ENCODE peak calls at places on chromosomes 13 and 19, in six cellular contexts. N is GM06990, C is neuronal stem cell, Q is GM23248, S is pancreas, T is AG04450. G is an unnamed sample.

GRCh38 chr13:31477961-31478360 is 261.4 kb upstream of the RXFP2 start:
- DNase-seq in C (no peak), Q (peak), N (no peak), T (no peak), S (no peak), G (no peak)

GRCh38 chr13:37884026-37884425 is 14.5 kb upstream of the TRPC4 start:
- DNase-seq in T (no peak), C (no peak), Q (no peak), N (no peak), S (no peak), G (no peak)

GRCh38 chr13:60453490-60453889 is 56.5 kb downstream of the TDRD3 start:
- DNase-seq in N (no peak), T (no peak), Q (peak), S (no peak), C (no peak), G (no peak)

GRCh38 chr13:75482070-75482819 is at the start of gene TBC1D4:
- DNase-seq in Q (peak), C (peak), T (peak), N (peak), S (peak), G (peak)

GRCh38 chr13:48223016-48223385 is 10.0 kb upstream of the ITM2B start:
- DNase-seq in Q (no peak), T (no peak), S (no peak), N (no peak), C (no peak), G (no peak)

GRCh38 chr19:19061491-19061890 is 2.3 kb upstream of the SLC25A42 start:
- DNase-seq in Q (no peak), N (no peak), T (no peak), C (no peak), S (no peak), G (no peak)

GRCh38 chr13:91368676-91369425 is 21.4 kb downstream of the MIR17HG start:
- DNase-seq in T (no peak), N (no peak), S (no peak), Q (peak), C (no peak), G (no peak)

GRCh38 chr13:95624020-95624419 is 20.5 kb downstream of the DZIP1 start:
- DNase-seq in N (no peak), T (no peak), Q (peak), C (peak), S (no peak), G (peak)

GRCh38 chr19:57123882-57124281 is 4.1 kb downstream of the USP29 start:
- DNase-seq in C (no peak), N (no peak), Q (no peak), S (no peak), T (no peak), G (no peak)

GRCh38 chr13:85074543-85075313 is 724.5 kb downstream of the SLITRK6 start:
- DNase-seq in N (no peak), T (no peak), Q (no peak), C (no peak), S (no peak), G (no peak)

GRCh38 chr13:24683833-24684599 is 3.8 kb downstream of the ATP12A start:
- DNase-seq in C (peak), N (peak), S (peak), Q (peak), T (no peak), G (peak)

GRCh38 chr19:38251564-38252051 is 4.6 kb downstream of the PPP1R14A start:
- DNase-seq in T (no peak), Q (peak), C (no peak), S (no peak), N (no peak), G (no peak)

GRCh38 chr19:7561229-7561806 is 25.8 kb downstream of the PNPLA6 start:
- DNase-seq in S (no peak), Q (no peak), C (no peak), N (no peak), T (no peak), G (no peak)

GRCh38 chr13:51523082-51523518 is 61.2 kb upstream of the WDFY2 start:
- DNase-seq in T (no peak), Q (peak), C (no peak), N (no peak), S (no peak), G (no peak)

GRCh38 chr19:29887498-29887897 is 54.5 kb upstream of the URI1 start:
- DNase-seq in Q (peak), T (no peak), C (no peak), S (no peak), N (no peak), G (no peak)

GRCh38 chr19:17606786-17607185 is 51.3 kb downstream of the COLGALT1 start:
- DNase-seq in N (no peak), Q (no peak), S (no peak), C (no peak), T (no peak), G (no peak)

GRCh38 chr13:30618186-30618937 is 642 bp downstream of the USPL1 start:
- DNase-seq in T (no peak), Q (peak), N (peak), C (peak), S (peak), G (no peak)

GRCh38 chr19:4373601-4374441 is 26.5 kb downstream of the SH3GL1 start:
- DNase-seq in C (no peak), Q (peak), T (no peak), N (no peak), S (no peak), G (no peak)

GRCh38 chr13:99404005-99404755 is 97.0 kb upstream of the GPR183 start:
- DNase-seq in N (no peak), T (no peak), S (peak), Q (no peak), C (no peak), G (no peak)

GRCh38 chr13:111252449-111253124 is 67.9 kb upstream of the TEX29 start:
- DNase-seq in S (no peak), T (no peak), Q (peak), C (no peak), N (no peak), G (no peak)

GRCh38 chr19:7705387-7706187 is 3.7 kb upstream of the FCER2 start:
- DNase-seq in S (no peak), N (peak), Q (no peak), T (no peak), C (no peak), G (peak)

GRCh38 chr19:51687791-51688664 is 5.1 kb upstream of the SPACA6 start:
- DNase-seq in Q (peak), N (no peak), S (no peak), C (no peak), T (no peak), G (no peak)

GRCh38 chr19:13906525-13906904 is 514 bp downstream of the CC2D1A start:
- DNase-seq in S (peak), N (no peak), Q (peak), T (no peak), C (no peak), G (no peak)

GRCh38 chr13:94073006-94073744 is 406.3 kb downstream of the DCT start:
- DNase-seq in T (peak), N (no peak), Q (peak), C (no peak), S (no peak), G (no peak)

GRCh38 chr13:95564948-95565347 is 12.4 kb downstream of the CLDN10 start:
- DNase-seq in S (no peak), T (no peak), Q (peak), C (no peak), N (no peak), G (no peak)

GRCh38 chr19:33260628-33261418 is 35.2 kb upstream of the SLC7A10 start:
- DNase-seq in N (peak), C (no peak), Q (no peak), T (no peak), S (no peak), G (no peak)

DNA sequence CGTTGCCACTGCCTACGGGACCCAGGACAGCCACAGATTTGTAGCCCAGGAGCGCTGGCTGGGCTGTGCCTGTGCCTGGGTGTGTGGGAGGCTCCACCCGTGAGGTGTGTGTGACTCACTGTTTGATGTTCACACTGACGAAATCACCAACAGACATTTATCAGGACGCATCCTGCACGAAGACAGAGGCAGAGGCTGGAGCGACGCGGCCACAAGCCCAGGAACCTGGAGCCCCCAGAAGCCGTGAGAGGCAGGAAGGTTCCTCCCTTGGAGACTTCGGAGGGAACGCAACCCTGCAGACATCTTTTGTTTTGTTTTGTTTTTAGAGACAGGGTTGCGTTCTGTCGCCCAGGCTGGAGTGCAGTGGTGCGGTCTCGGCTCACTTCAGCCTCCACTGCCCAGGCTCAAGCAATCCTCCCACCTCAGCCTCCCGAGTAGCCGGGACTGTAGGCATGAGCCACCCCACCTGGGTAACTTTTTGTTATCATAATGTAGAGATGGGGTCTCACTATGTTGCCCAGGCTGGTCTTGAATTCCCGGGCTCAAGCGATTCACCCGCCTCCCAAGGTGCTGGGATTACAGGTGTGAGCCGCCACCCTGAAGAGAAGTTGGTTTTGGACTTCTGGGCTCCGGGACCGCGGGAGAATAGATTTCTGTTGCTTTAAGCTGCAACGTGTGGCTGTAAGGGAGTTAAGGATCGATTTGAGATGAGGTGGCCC is 25.0 kb upstream of the WDR18 start:
- DNase-seq in N (no peak), Q (peak), S (no peak), C (no peak), T (no peak), G (no peak)
- H3K4me3 ChIP-seq in N (no peak), Q (no peak), S (no peak), C (no peak), T (no peak), G (no peak)

GRCh38 chr19:6218497-6219146 is 61.2 kb downstream of the MLLT1 start:
- DNase-seq in N (peak), Q (peak), T (no peak), C (peak), S (peak), G (peak)
- H3K4me3 ChIP-seq in N (no peak), Q (no peak), T (no peak), C (no peak), S (no peak), G (no peak)

GRCh38 chr13:39970177-39970846 is 314.9 kb downstream of the COG6 start:
- DNase-seq in C (peak), S (no peak), N (no peak), Q (no peak), T (no peak), G (no peak)

GRCh38 chr13:39967199-39967959 is 311.9 kb downstream of the COG6 start:
- DNase-seq in T (no peak), Q (no peak), N (no peak), S (no peak), C (no peak), G (no peak)

GRCh38 chr13:39976481-39976880 is 321.0 kb downstream of the COG6 start:
- DNase-seq in T (no peak), N (no peak), Q (no peak), C (no peak), S (no peak), G (no peak)

GRCh38 chr13:39968646-39969475 is 313.4 kb downstream of the COG6 start:
- DNase-seq in C (no peak), S (no peak), T (no peak), N (no peak), Q (no peak), G (no peak)

DNA sequence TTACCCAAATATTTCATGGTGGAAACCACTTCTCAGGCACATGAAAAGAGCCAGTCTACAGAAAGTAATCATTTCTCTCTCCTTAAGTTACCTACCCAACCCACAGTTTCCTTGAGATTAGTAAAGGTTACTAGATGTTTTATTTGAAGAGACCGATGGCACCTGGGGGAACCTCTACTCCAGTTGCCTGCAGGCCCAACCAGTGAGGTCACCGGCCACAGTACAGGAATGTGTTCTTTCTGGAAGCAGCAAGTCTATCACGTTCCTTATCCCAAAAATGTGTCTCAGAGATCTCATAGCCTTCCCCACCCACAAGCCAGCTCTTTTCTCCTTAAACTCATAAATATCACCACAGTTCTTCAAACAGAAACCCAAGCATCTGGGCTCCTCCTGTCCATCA is 316.1 kb downstream of the COG6 start:
- DNase-seq in Q (no peak), N (no peak), S (no peak), C (no peak), T (no peak), G (no peak)
- H3K4me3 ChIP-seq in Q (no peak), N (no peak), S (no peak), C (no peak), T (no peak), G (no peak)

GRCh38 chr19:41221514-41222205 is 2.6 kb downstream of the AXL start:
- DNase-seq in T (no peak), N (no peak), Q (no peak), S (no peak), C (no peak), G (no peak)

GRCh38 chr19:41224632-41225031 is 5.6 kb downstream of the AXL start:
- DNase-seq in N (no peak), C (no peak), T (no peak), Q (no peak), S (no peak), G (no peak)

GRCh38 chr19:41222240-41222639 is 3.2 kb downstream of the AXL start:
- DNase-seq in Q (no peak), C (no peak), T (no peak), N (no peak), S (no peak), G (no peak)

GRCh38 chr19:41225238-41226052 is 6.4 kb downstream of the AXL start:
- DNase-seq in S (no peak), N (no peak), C (no peak), T (peak), Q (peak), G (peak)

DNA sequence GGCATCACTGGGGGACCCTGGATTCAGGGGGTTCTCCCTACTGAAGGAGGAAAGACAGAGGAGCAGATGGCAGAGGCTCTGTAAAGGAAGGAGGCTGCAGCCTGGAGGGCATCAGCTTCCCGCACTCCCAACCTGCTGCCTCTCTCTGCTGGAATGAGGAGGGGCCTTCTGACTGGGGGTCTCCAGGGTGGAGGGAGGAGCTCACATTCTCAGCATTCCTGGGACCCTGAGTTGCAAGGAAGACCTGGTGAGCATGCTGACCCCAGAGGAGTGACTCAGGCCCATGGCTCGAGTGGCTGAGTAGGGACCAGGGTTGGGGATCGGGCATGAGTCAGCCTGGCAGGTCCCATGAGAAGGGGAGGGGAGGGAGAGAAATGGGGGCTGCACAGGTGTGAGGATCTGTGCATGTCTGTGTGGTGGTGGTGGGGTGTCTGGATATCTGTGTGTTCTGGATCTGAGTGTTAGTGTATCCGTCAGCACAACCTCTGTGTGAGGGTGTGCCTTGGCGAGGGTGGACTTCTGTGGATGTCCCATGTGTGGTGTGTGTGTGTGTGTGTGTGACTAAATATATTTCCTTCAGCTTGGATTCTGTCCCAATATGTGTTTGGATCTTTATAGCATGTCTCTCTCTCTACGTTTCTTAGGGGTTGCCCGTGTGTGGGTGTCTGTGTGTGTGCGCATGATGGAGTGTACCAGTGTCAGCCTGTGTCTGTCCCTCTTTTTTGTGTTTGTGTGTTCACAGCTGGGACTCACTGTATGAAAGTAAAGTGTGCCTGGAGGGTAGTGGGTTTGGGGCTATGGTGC is 4.6 kb downstream of the AXL start:
- DNase-seq in T (no peak), Q (peak), N (no peak), S (no peak), C (peak), G (no peak)
- H3K4me3 ChIP-seq in T (peak), Q (peak), N (no peak), S (no peak), C (no peak), G (no peak)

DNA sequence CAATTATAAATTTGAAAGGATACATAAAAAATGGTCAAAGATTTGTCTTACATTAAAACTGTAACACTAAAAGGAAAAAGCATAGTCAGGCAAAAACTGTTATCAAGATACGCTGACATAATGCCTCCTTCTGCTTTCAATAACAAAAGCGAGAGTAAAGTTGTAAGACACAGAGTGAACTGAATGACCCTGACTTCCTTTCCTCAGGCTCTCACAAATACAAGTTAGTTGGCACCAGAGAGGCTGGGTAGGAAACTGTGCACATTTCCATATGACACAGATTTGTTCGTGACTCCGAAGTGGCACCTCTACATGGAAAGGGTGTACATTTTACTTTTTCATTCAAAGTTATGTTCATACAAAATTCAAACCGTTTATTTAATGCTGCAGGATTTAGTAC is 15.4 kb downstream of the FGF14 start:
- DNase-seq in S (no peak), T (no peak), C (no peak), N (no peak), Q (no peak), G (no peak)
- H3K4me3 ChIP-seq in S (no peak), T (no peak), C (no peak), N (no peak), Q (no peak), G (no peak)